ENCODE peak calls at places on chromosomes 11 and 22, in five cellular contexts. D, F, O, X and Z are unnamed samples.

GRCh38 chr11:1127664-1128162 is 30.0 kb upstream of the MUC5AC start:
- DNase-seq in F (no peak), X (no peak), O (no peak), D (no peak), Z (no peak)

GRCh38 chr11:129530154-129530895 is 154.7 kb downstream of the BARX2 start:
- DNase-seq in X (no peak), D (no peak), O (no peak), F (no peak), Z (no peak)

GRCh38 chr11:33785609-33786008 is 11.3 kb upstream of the FBXO3 start:
- DNase-seq in X (no peak), O (no peak), D (no peak), F (no peak), Z (no peak)

GRCh38 chr11:120129570-120129969 is 8.3 kb downstream of the TRIM29 start:
- DNase-seq in D (peak; percentile 43), F (no peak), X (no peak), O (no peak), Z (no peak)

GRCh38 chr22:28582806-28583205 is 96.8 kb downstream of the TTC28 start:
- DNase-seq in D (no peak), O (peak; percentile 75), F (no peak), X (no peak), Z (no peak)

GRCh38 chr11:122692444-122692843 is 36.9 kb downstream of the UBASH3B start:
- DNase-seq in F (no peak), D (no peak), O (no peak), X (no peak), Z (no peak)

GRCh38 chr11:64035581-64035980 is at the start of gene FLRT1:
- DNase-seq in F (no peak), O (no peak), D (no peak), X (no peak), Z (no peak)

GRCh38 chr11:103737791-103738190 is 298.6 kb upstream of the DDI1 start:
- DNase-seq in O (no peak), D (no peak), X (no peak), F (no peak), Z (no peak)

GRCh38 chr11:100739636-100740035 is 52.5 kb downstream of the ARHGAP42 start:
- DNase-seq in F (peak; percentile 61), O (peak; percentile 93), X (no peak), D (no peak), Z (peak; percentile 91)

GRCh38 chr11:72525466-72525865 is 91.1 kb upstream of the CLPB start:
- DNase-seq in D (no peak), X (no peak), O (no peak), F (no peak), Z (no peak)

GRCh38 chr11:57480409-57481137 is 20.2 kb downstream of the RTN4RL2 start:
- DNase-seq in F (no peak), D (peak; percentile 87), X (no peak), O (peak; percentile 62), Z (peak; percentile 62)

GRCh38 chr22:23204541-23205157 is 24.3 kb downstream of the BCR start:
- DNase-seq in D (peak; percentile 77), F (no peak), O (no peak), X (no peak), Z (peak; percentile 27)

GRCh38 chr22:47865626-47866025 is 1103.2 kb downstream of the TBC1D22A start:
- DNase-seq in X (no peak), D (no peak), O (no peak), F (no peak), Z (no peak)

GRCh38 chr11:1939006-1939626 is 8.0 kb upstream of the MRPL23 start:
- DNase-seq in F (no peak), O (no peak), X (no peak), D (peak; percentile 42), Z (no peak)

GRCh38 chr11:7964873-7965272 is 374 bp downstream of the NLRP10 start:
- DNase-seq in F (no peak), X (no peak), D (no peak), O (no peak), Z (no peak)

GRCh38 chr11:30147293-30147692 is 83.5 kb upstream of the FSHB start:
- DNase-seq in O (no peak), F (no peak), X (no peak), D (no peak), Z (no peak)

GRCh38 chr22:37189011-37189466 is 992 bp upstream of the C1QTNF6 start:
- DNase-seq in D (no peak), F (peak; percentile 58), X (no peak), O (peak; percentile 75), Z (peak; percentile 79)

GRCh38 chr22:50504245-50505211 is 3.0 kb downstream of the LMF2 start:
- DNase-seq in O (no peak), X (no peak), F (no peak), D (no peak), Z (no peak)

GRCh38 chr11:4211991-4212390 is 117.4 kb downstream of the RRM1 start:
- DNase-seq in F (no peak), O (no peak), X (no peak), D (no peak), Z (no peak)

GRCh38 chr22:49657275-49657973 is 170.2 kb downstream of the BRD1 start:
- DNase-seq in O (no peak), X (no peak), D (peak; percentile 77), F (peak; percentile 71), Z (peak; percentile 56)

GRCh38 chr22:48585916-48586798 is 1241.5 kb downstream of the BRD1 start:
- DNase-seq in D (no peak), X (no peak), F (no peak), O (no peak), Z (no peak)

GRCh38 chr11:16902182-16902581 is 112.0 kb downstream of the PLEKHA7 start:
- DNase-seq in D (no peak), F (peak; percentile 48), O (no peak), X (no peak), Z (peak; percentile 80)

GRCh38 chr11:35163209-35163608 is 24.2 kb downstream of the CD44 start:
- DNase-seq in X (no peak), D (no peak), O (no peak), F (no peak), Z (peak; percentile 98)

GRCh38 chr11:118921121-118921928 is 4.4 kb downstream of the BCL9L start:
- DNase-seq in D (peak; percentile 87), X (no peak), O (peak; percentile 96), F (no peak), Z (peak; percentile 88)

GRCh38 chr11:64419818-64420485 is 61.0 kb downstream of the RPS6KA4 start:
- DNase-seq in D (no peak), O (peak; percentile 74), F (no peak), X (peak; percentile 15), Z (no peak)

GRCh38 chr11:34274712-34275398 is 83.0 kb downstream of the ABTB2 start:
- DNase-seq in D (peak; percentile 92), F (peak; percentile 92), X (no peak), O (peak; percentile 99), Z (peak; percentile 100)

GRCh38 chr11:68963779-68964178 is 17.0 kb downstream of the MRGPRD start:
- DNase-seq in O (no peak), F (no peak), D (peak; percentile 46), X (no peak), Z (no peak)

GRCh38 chr22:19346677-19347265 is 55.3 kb upstream of the CLTCL1 start:
- DNase-seq in D (no peak), F (no peak), X (no peak), O (no peak), Z (no peak)

GRCh38 chr11:35412285-35412684 is 7.1 kb downstream of the SLC1A2 start:
- DNase-seq in O (peak; percentile 33), F (no peak), X (no peak), D (no peak), Z (no peak)

GRCh38 chr11:130905512-130905911 is 10.8 kb downstream of the SNX19 start:
- DNase-seq in F (no peak), O (no peak), X (no peak), D (no peak), Z (no peak)

GRCh38 chr11:120883404-120884135 is 140.3 kb upstream of the TBCEL start:
- DNase-seq in D (no peak), F (no peak), X (no peak), O (peak; percentile 56), Z (no peak)

GRCh38 chr22:39234867-39235687 is 9.7 kb downstream of the PDGFB start:
- DNase-seq in D (peak; percentile 77), O (no peak), F (no peak), X (peak; percentile 12), Z (peak; percentile 95)

GRCh38 chr22:41904450-41905410 is 10.1 kb downstream of the SHISA8 start:
- DNase-seq in F (no peak), D (no peak), O (no peak), X (no peak), Z (no peak)

GRCh38 chr11:73372371-73372993 is 3.7 kb upstream of the RELT start:
- DNase-seq in F (peak; percentile 21), O (no peak), D (no peak), X (no peak), Z (no peak)

GRCh38 chr11:131633978-131634377 is 263.6 kb downstream of the NTM start:
- DNase-seq in F (no peak), X (no peak), O (no peak), D (no peak), Z (no peak)

GRCh38 chr22:22342697-22343602 is 98.4 kb downstream of the VPREB1 start:
- DNase-seq in F (peak; percentile 77), X (no peak), D (peak; percentile 80), O (peak; percentile 34), Z (peak; percentile 70)